ENCODE peak calls at places on chromosome 5, in six cellular contexts. V, S, G, I, M and Q are unnamed samples.

GRCh38 chr5:111774525-111774924 is 17.5 kb upstream of the NREP start:
- DNase-seq in V (peak; percentile 43), S (no peak), G (peak; percentile 51), I (peak; percentile 66), M (peak; percentile 70), Q (no peak)

GRCh38 chr5:6473284-6473683 is 24.6 kb downstream of the UBE2QL1 start:
- DNase-seq in V (no peak), S (no peak), G (no peak), I (no peak), M (no peak), Q (no peak)

GRCh38 chr5:61330879-61331406 is 1.1 kb upstream of the ZSWIM6 start:
- DNase-seq in V (no peak), S (peak; percentile 62), G (peak; percentile 94), I (peak; percentile 92), M (peak; percentile 79), Q (no peak)

GRCh38 chr5:31485376-31486207 is 46.3 kb downstream of the DROSHA start:
- DNase-seq in V (no peak), S (no peak), G (no peak), I (no peak), M (no peak), Q (no peak)

GRCh38 chr5:16901038-16901644 is 34.9 kb downstream of the MYO10 start:
- DNase-seq in V (no peak), S (no peak), G (no peak), I (peak; percentile 41), M (no peak), Q (no peak)

GRCh38 chr5:171744882-171745281 is 40.7 kb upstream of the SMIM23 start:
- DNase-seq in V (no peak), S (no peak), G (no peak), I (no peak), M (no peak), Q (no peak)

GRCh38 chr5:122849746-122850145 is 4.3 kb downstream of the SNX24 start:
- DNase-seq in V (no peak), S (no peak), G (peak; percentile 26), I (no peak), M (peak; percentile 70), Q (no peak)

GRCh38 chr5:125310749-125311148 is 564.3 kb upstream of the ZNF608 start:
- DNase-seq in V (no peak), S (no peak), G (peak; percentile 25), I (no peak), M (no peak), Q (no peak)

GRCh38 chr5:5497132-5497748 is 74.8 kb downstream of the ICE1 start:
- DNase-seq in V (peak; percentile 14), S (no peak), G (peak; percentile 83), I (peak; percentile 76), M (peak; percentile 87), Q (no peak)

GRCh38 chr5:78597068-78597857 is 51.3 kb downstream of the LHFPL2 start:
- DNase-seq in V (no peak), S (no peak), G (peak; percentile 87), I (no peak), M (peak; percentile 76), Q (no peak)

GRCh38 chr5:146710348-146710747 is 168.2 kb downstream of the PPP2R2B start:
- DNase-seq in V (no peak), S (no peak), G (no peak), I (no peak), M (no peak), Q (no peak)

GRCh38 chr5:57779383-57780223 is 297.0 kb upstream of the ACTBL2 start:
- DNase-seq in V (peak; percentile 61), S (no peak), G (peak; percentile 86), I (no peak), M (peak; percentile 89), Q (peak; percentile 18)

GRCh38 chr5:37121027-37121426 is 128.1 kb downstream of the CPLANE1 start:
- DNase-seq in V (no peak), S (no peak), G (no peak), I (no peak), M (no peak), Q (no peak)

GRCh38 chr5:125549322-125549871 is 803.0 kb upstream of the ZNF608 start:
- DNase-seq in V (no peak), S (no peak), G (peak; percentile 62), I (no peak), M (peak; percentile 75), Q (no peak)

GRCh38 chr5:83377131-83377865 is 94.2 kb upstream of the VCAN start:
- DNase-seq in V (peak; percentile 77), S (no peak), G (peak; percentile 90), I (no peak), M (peak; percentile 55), Q (no peak)

GRCh38 chr5:109409061-109409843 is 522 bp downstream of the PJA2 start:
- DNase-seq in V (peak; percentile 39), S (peak; percentile 75), G (peak; percentile 83), I (peak; percentile 93), M (peak; percentile 83), Q (peak; percentile 70)

GRCh38 chr5:54639621-54640020 is 122.1 kb downstream of the SNX18 start:
- DNase-seq in V (no peak), S (no peak), G (no peak), I (no peak), M (no peak), Q (no peak)

GRCh38 chr5:28281381-28281780 is 1243.0 kb upstream of the CDH9 start:
- DNase-seq in V (no peak), S (no peak), G (no peak), I (no peak), M (peak; percentile 73), Q (no peak)

GRCh38 chr5:127766556-127767335 is 63.6 kb downstream of the CCDC192 start:
- DNase-seq in V (no peak), S (no peak), G (peak; percentile 50), I (no peak), M (peak; percentile 29), Q (no peak)

GRCh38 chr5:156920042-156920860 is 42.8 kb downstream of the TIMD4 start:
- DNase-seq in V (no peak), S (no peak), G (no peak), I (no peak), M (no peak), Q (no peak)

GRCh38 chr5:107012371-107012770 is 658.4 kb downstream of the EFNA5 start:
- DNase-seq in V (no peak), S (no peak), G (no peak), I (no peak), M (no peak), Q (no peak)

GRCh38 chr5:72814104-72814503 is 2.4 kb upstream of the TNPO1 start:
- DNase-seq in V (no peak), S (no peak), G (no peak), I (no peak), M (no peak), Q (no peak)

GRCh38 chr5:69042915-69043795 is 50.7 kb upstream of the SLC30A5 start:
- DNase-seq in V (peak; percentile 89), S (peak; percentile 53), G (peak; percentile 95), I (no peak), M (peak; percentile 98), Q (peak; percentile 91)

GRCh38 chr5:140055152-140055551 is 12.1 kb upstream of the NRG2 start:
- DNase-seq in V (no peak), S (no peak), G (no peak), I (no peak), M (no peak), Q (no peak)

DNA sequence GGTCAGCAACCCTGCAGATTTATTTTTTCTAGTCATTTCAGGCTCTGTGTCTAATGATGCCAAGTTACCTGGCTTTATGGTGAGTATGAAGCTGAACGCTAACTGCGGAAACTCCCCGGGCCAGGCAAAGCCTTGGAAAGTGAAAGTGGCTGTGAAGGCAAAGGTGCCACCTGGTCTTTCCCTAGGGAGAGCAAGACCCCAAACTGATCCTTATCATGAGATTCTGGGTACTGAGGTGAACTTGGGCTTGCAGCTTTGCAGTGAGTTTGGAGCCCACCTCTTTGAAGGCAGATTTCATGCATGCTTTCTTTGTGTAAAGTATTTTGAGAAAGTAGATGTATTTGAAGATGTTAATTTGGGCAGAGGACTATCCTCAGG is 63.3 kb downstream of the CARTPT start:
- DNase-seq in V (no peak), S (no peak), G (no peak), I (no peak), M (no peak), Q (no peak)
- H3K4me3 ChIP-seq in V (no peak overlapping the region), S (no peak overlapping the region), G (no peak overlapping the region), I (no peak overlapping the region), M (no peak overlapping the region), Q (no peak overlapping the region)

DNA sequence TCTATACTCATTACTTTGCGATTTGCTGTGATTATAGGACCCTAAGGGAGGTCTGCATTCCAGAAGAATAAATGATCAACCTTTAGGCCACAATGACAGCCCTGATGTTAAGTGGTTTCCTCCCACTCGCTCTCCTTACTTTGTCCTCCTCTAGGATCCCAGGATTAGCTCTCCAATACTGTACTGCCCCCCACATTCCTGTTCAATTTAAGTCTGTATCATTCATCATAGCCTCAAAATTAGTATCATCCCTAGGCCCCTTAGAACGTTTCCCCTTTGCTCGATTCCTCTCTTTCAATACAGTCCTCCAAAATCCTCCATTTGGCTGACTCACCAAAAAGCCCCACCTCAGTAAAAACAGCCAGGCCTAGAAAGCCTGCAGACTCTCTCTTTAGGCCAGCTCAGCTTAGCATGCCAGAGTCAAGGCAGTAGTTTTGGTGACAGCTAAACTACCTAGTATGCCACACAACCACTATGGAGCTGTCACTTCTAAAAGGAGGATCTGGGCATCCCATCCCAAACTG is 24.4 kb downstream of the RNF145 start:
- DNase-seq in V (peak; percentile 51), S (no peak), G (peak; percentile 77), I (no peak), M (peak; percentile 85), Q (no peak)
- H3K4me3 ChIP-seq in V (no peak overlapping the region), S (no peak overlapping the region), G (no peak overlapping the region), I (no peak overlapping the region), M (no peak overlapping the region), Q (no peak overlapping the region)

DNA sequence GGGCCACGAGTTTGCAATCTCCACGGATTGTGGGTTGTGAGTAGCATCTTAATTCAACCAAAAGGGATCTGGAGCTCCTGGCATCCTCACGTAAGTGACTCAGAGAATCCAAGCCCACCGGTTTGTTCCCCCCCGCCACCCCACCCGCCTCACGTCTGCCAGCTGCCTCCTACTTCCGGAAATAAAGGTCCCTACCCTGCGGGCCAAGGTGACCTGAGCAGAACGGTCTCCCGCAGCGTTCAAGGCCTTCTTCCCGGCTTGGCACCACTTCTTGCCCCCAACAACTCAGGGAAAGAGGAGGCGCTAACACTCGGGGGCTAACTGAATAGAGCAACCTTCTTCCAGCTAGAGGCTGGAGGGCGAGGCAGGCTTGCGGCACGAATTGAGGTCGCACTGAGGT is 8.8 kb upstream of the GPRIN1 start:
- DNase-seq in V (no peak), S (no peak), G (no peak), I (peak; percentile 49), M (no peak), Q (no peak)
- H3K4me3 ChIP-seq in V (no peak overlapping the region), S (peak overlapping the region; percentile 17), G (no peak overlapping the region), I (no peak overlapping the region), M (no peak overlapping the region), Q (no peak overlapping the region)

GRCh38 chr5:153520952-153521351 is 30.5 kb downstream of the GRIA1 start:
- DNase-seq in V (no peak), S (no peak), G (peak; percentile 83), I (no peak), M (peak; percentile 43), Q (no peak)
- H3K4me3 ChIP-seq in V (no peak overlapping the region), S (no peak overlapping the region), G (no peak overlapping the region), I (no peak overlapping the region), M (no peak overlapping the region), Q (no peak overlapping the region)

GRCh38 chr5:161847447-161847846 is 473 bp upstream of the GABRA1 start:
- DNase-seq in V (no peak), S (no peak), G (no peak), I (no peak), M (no peak), Q (no peak)
- H3K4me3 ChIP-seq in V (no peak overlapping the region), S (no peak overlapping the region), G (no peak overlapping the region), I (no peak overlapping the region), M (no peak overlapping the region), Q (no peak overlapping the region)

GRCh38 chr5:15261279-15261668 is 238.7 kb upstream of the FBXL7 start:
- DNase-seq in V (no peak), S (no peak), G (peak; percentile 19), I (no peak), M (no peak), Q (no peak)
- H3K4me3 ChIP-seq in V (no peak overlapping the region), S (no peak overlapping the region), G (no peak overlapping the region), I (no peak overlapping the region), M (no peak overlapping the region), Q (no peak overlapping the region)